ENCODE peak calls at places on chromosomes 5 and 9, in eight cellular contexts. One of them, this sample, is unnamed.

GRCh38 chr9:18810581-18810980 is 222.4 kb downstream of the SAXO1 start:
- DNase-seq in SK-N-SH: no peak
- DNase-seq in GM23248: no peak
- DNase-seq in PC-3: no peak
- DNase-seq in HCT116: no peak
- DNase-seq in OCI-LY7: no peak
- DNase-seq in MM.1S: no peak
- DNase-seq in GM23338: no peak
- DNase-seq in this sample: no peak

GRCh38 chr5:123223906-123224305 is 134.9 kb downstream of the PRDM6 start:
- DNase-seq in SK-N-SH: no peak
- DNase-seq in GM23248: peak
- DNase-seq in PC-3: no peak
- DNase-seq in HCT116: no peak
- DNase-seq in OCI-LY7: no peak
- DNase-seq in MM.1S: no peak
- DNase-seq in GM23338: no peak
- DNase-seq in this sample: no peak

GRCh38 chr5:76403713-76403962 is 553 bp downstream of the IQGAP2 start:
- DNase-seq in SK-N-SH: peak
- DNase-seq in GM23248: no peak
- DNase-seq in PC-3: no peak
- DNase-seq in HCT116: no peak
- DNase-seq in OCI-LY7: no peak
- DNase-seq in MM.1S: no peak
- DNase-seq in GM23338: no peak
- DNase-seq in this sample: no peak

GRCh38 chr5:68027519-68027918 is 188.0 kb upstream of the PIK3R1 start:
- DNase-seq in SK-N-SH: no peak
- DNase-seq in GM23248: peak
- DNase-seq in PC-3: no peak
- DNase-seq in HCT116: no peak
- DNase-seq in OCI-LY7: no peak
- DNase-seq in MM.1S: no peak
- DNase-seq in GM23338: no peak
- DNase-seq in this sample: no peak

GRCh38 chr5:3004361-3005080 is 253.0 kb upstream of the IRX2 start:
- DNase-seq in SK-N-SH: no peak
- DNase-seq in GM23248: no peak
- DNase-seq in PC-3: no peak
- DNase-seq in HCT116: no peak
- DNase-seq in OCI-LY7: no peak
- DNase-seq in MM.1S: no peak
- DNase-seq in GM23338: no peak
- DNase-seq in this sample: no peak

GRCh38 chr9:118230319-118230718 is 526.1 kb downstream of the TLR4 start:
- DNase-seq in SK-N-SH: peak
- DNase-seq in GM23248: no peak
- DNase-seq in PC-3: no peak
- DNase-seq in HCT116: no peak
- DNase-seq in OCI-LY7: no peak
- DNase-seq in MM.1S: no peak
- DNase-seq in GM23338: no peak
- DNase-seq in this sample: no peak

GRCh38 chr9:2234371-2234893 is 219.3 kb downstream of the SMARCA2 start:
- DNase-seq in SK-N-SH: peak
- DNase-seq in GM23248: peak
- DNase-seq in PC-3: peak
- DNase-seq in HCT116: no peak
- DNase-seq in OCI-LY7: no peak
- DNase-seq in MM.1S: no peak
- DNase-seq in GM23338: no peak
- DNase-seq in this sample: no peak

GRCh38 chr5:134124289-134125194 is 10.1 kb downstream of the TCF7 start:
- DNase-seq in SK-N-SH: no peak
- DNase-seq in GM23248: peak
- DNase-seq in PC-3: peak
- DNase-seq in HCT116: peak
- DNase-seq in OCI-LY7: no peak
- DNase-seq in MM.1S: no peak
- DNase-seq in GM23338: no peak
- DNase-seq in this sample: no peak

GRCh38 chr5:88544616-88545150 is 276.0 kb upstream of the TMEM161B start:
- DNase-seq in SK-N-SH: no peak
- DNase-seq in GM23248: no peak
- DNase-seq in PC-3: no peak
- DNase-seq in HCT116: no peak
- DNase-seq in OCI-LY7: no peak
- DNase-seq in MM.1S: no peak
- DNase-seq in GM23338: no peak
- DNase-seq in this sample: peak

GRCh38 chr5:160271396-160271795 is 41.0 kb downstream of the CCNJL start:
- DNase-seq in SK-N-SH: peak
- DNase-seq in GM23248: no peak
- DNase-seq in PC-3: no peak
- DNase-seq in HCT116: no peak
- DNase-seq in OCI-LY7: peak
- DNase-seq in MM.1S: no peak
- DNase-seq in GM23338: peak
- DNase-seq in this sample: peak

GRCh38 chr9:128497824-128498610 is 6.5 kb upstream of the GLE1 start:
- DNase-seq in SK-N-SH: no peak
- DNase-seq in GM23248: no peak
- DNase-seq in PC-3: no peak
- DNase-seq in HCT116: no peak
- DNase-seq in OCI-LY7: no peak
- DNase-seq in MM.1S: no peak
- DNase-seq in GM23338: no peak
- DNase-seq in this sample: no peak

GRCh38 chr9:21597284-21597683 is 115.2 kb upstream of the IFNE start:
- DNase-seq in SK-N-SH: no peak
- DNase-seq in GM23248: no peak
- DNase-seq in PC-3: no peak
- DNase-seq in HCT116: no peak
- DNase-seq in OCI-LY7: no peak
- DNase-seq in MM.1S: no peak
- DNase-seq in GM23338: no peak
- DNase-seq in this sample: no peak

GRCh38 chr5:41445937-41446563 is 64.4 kb downstream of the PLCXD3 start:
- DNase-seq in SK-N-SH: no peak
- DNase-seq in GM23248: peak
- DNase-seq in PC-3: no peak
- DNase-seq in HCT116: no peak
- DNase-seq in OCI-LY7: no peak
- DNase-seq in MM.1S: no peak
- DNase-seq in GM23338: no peak
- DNase-seq in this sample: no peak

GRCh38 chr5:140988036-140988997 is 22.0 kb downstream of the PCDHAC2 start:
- DNase-seq in SK-N-SH: no peak
- DNase-seq in GM23248: no peak
- DNase-seq in PC-3: no peak
- DNase-seq in HCT116: no peak
- DNase-seq in OCI-LY7: no peak
- DNase-seq in MM.1S: no peak
- DNase-seq in GM23338: peak
- DNase-seq in this sample: no peak

GRCh38 chr5:16883801-16884200 is 52.3 kb downstream of the MYO10 start:
- DNase-seq in SK-N-SH: no peak
- DNase-seq in GM23248: no peak
- DNase-seq in PC-3: peak
- DNase-seq in HCT116: no peak
- DNase-seq in OCI-LY7: no peak
- DNase-seq in MM.1S: no peak
- DNase-seq in GM23338: no peak
- DNase-seq in this sample: no peak

GRCh38 chr5:137341831-137342230 is 157.3 kb downstream of the SPOCK1 start:
- DNase-seq in SK-N-SH: no peak
- DNase-seq in GM23248: no peak
- DNase-seq in PC-3: no peak
- DNase-seq in HCT116: no peak
- DNase-seq in OCI-LY7: no peak
- DNase-seq in MM.1S: no peak
- DNase-seq in GM23338: no peak
- DNase-seq in this sample: no peak

GRCh38 chr5:18000744-18001143 is 366.5 kb downstream of the TAF11L14 start:
- DNase-seq in SK-N-SH: no peak
- DNase-seq in GM23248: no peak
- DNase-seq in PC-3: no peak
- DNase-seq in HCT116: no peak
- DNase-seq in OCI-LY7: no peak
- DNase-seq in MM.1S: no peak
- DNase-seq in GM23338: no peak
- DNase-seq in this sample: no peak

GRCh38 chr9:27129221-27129620 is 20.2 kb downstream of the TEK start:
- DNase-seq in SK-N-SH: no peak
- DNase-seq in GM23248: no peak
- DNase-seq in PC-3: peak
- DNase-seq in HCT116: no peak
- DNase-seq in OCI-LY7: no peak
- DNase-seq in MM.1S: no peak
- DNase-seq in GM23338: no peak
- DNase-seq in this sample: no peak

GRCh38 chr9:125361837-125362531 is 100.4 kb downstream of the GAPVD1 start:
- DNase-seq in SK-N-SH: no peak
- DNase-seq in GM23248: peak
- DNase-seq in PC-3: peak
- DNase-seq in HCT116: peak
- DNase-seq in OCI-LY7: peak
- DNase-seq in MM.1S: no peak
- DNase-seq in GM23338: peak
- DNase-seq in this sample: peak

GRCh38 chr5:142059304-142059940 is 46.6 kb upstream of the GNPDA1 start:
- DNase-seq in SK-N-SH: no peak
- DNase-seq in GM23248: peak
- DNase-seq in PC-3: peak
- DNase-seq in HCT116: peak
- DNase-seq in OCI-LY7: no peak
- DNase-seq in MM.1S: no peak
- DNase-seq in GM23338: peak
- DNase-seq in this sample: no peak

GRCh38 chr9:76581752-76582151 is 122.8 kb downstream of the GCNT1 start:
- DNase-seq in SK-N-SH: no peak
- DNase-seq in GM23248: no peak
- DNase-seq in PC-3: no peak
- DNase-seq in HCT116: no peak
- DNase-seq in OCI-LY7: no peak
- DNase-seq in MM.1S: no peak
- DNase-seq in GM23338: no peak
- DNase-seq in this sample: no peak

GRCh38 chr5:145925803-145926202 is 10.6 kb upstream of the SH3RF2 start:
- DNase-seq in SK-N-SH: no peak
- DNase-seq in GM23248: peak
- DNase-seq in PC-3: no peak
- DNase-seq in HCT116: no peak
- DNase-seq in OCI-LY7: no peak
- DNase-seq in MM.1S: no peak
- DNase-seq in GM23338: no peak
- DNase-seq in this sample: no peak

DNA sequence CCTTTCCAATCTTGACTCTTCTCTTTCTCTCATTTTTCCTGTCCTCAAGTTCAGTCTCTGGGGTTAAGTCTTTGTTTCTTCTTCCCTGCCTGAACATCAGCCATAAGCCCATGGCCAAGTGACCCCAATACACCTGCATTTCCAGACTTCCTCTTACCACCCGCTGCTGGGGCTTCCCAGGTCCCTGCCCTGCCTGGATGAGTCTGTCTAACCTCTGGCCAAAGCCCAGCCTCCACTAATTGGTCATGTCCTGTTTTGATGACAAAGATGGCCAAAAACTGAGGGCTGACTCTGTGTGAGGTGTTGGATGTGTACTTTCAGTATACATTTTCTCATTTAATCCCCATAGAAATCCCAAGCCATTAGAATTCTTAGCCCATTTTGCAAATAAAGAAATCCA is 47.3 kb downstream of the SH3TC2 start:
- DNase-seq in SK-N-SH: no peak
- DNase-seq in GM23248: no peak
- DNase-seq in PC-3: peak
- DNase-seq in HCT116: no peak
- DNase-seq in OCI-LY7: no peak
- DNase-seq in MM.1S: no peak
- DNase-seq in GM23338: no peak
- DNase-seq in this sample: no peak
- TF ChIP-seq EZH2phosphoT487 in SK-N-SH: no peak
- TF ChIP-seq EZH2phosphoT487 in GM23248: no peak
- TF ChIP-seq EZH2phosphoT487 in PC-3: no peak
- TF ChIP-seq EZH2phosphoT487 in HCT116: no peak
- TF ChIP-seq EZH2phosphoT487 in OCI-LY7: no peak
- TF ChIP-seq EZH2phosphoT487 in MM.1S: no peak
- TF ChIP-seq EZH2phosphoT487 in GM23338: no peak
- TF ChIP-seq EZH2phosphoT487 in this sample: no peak

DNA sequence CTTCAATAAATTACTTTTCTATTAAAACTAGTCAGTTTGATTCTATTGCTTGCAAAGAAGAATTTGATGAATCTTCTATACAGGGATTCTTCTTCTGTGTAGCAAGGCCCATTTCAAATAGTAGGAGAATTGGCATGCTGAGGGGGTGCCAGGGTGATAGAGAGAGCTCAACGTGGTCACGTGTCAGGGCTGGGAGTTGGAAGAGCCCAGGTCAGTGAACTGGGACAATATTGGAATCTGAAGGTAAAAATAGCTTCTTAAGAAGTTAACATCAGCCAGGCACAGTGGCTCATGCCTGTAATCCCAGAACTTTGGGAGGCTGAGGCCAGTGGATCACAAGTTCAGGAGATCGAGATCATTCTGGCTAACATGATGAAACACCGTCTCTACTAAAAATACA is 64.1 kb upstream of the TLE1 start:
- DNase-seq in SK-N-SH: no peak
- DNase-seq in GM23248: no peak
- DNase-seq in PC-3: no peak
- DNase-seq in HCT116: no peak
- DNase-seq in OCI-LY7: no peak
- DNase-seq in MM.1S: no peak
- DNase-seq in GM23338: no peak
- DNase-seq in this sample: no peak
- TF ChIP-seq EZH2phosphoT487 in SK-N-SH: no peak
- TF ChIP-seq EZH2phosphoT487 in GM23248: no peak
- TF ChIP-seq EZH2phosphoT487 in PC-3: no peak
- TF ChIP-seq EZH2phosphoT487 in HCT116: no peak
- TF ChIP-seq EZH2phosphoT487 in OCI-LY7: no peak
- TF ChIP-seq EZH2phosphoT487 in MM.1S: no peak
- TF ChIP-seq EZH2phosphoT487 in GM23338: no peak
- TF ChIP-seq EZH2phosphoT487 in this sample: no peak

GRCh38 chr9:134607971-134608370 is 33.6 kb upstream of the COL5A1 start:
- DNase-seq in SK-N-SH: no peak
- DNase-seq in GM23248: no peak
- DNase-seq in PC-3: no peak
- DNase-seq in HCT116: no peak
- DNase-seq in OCI-LY7: no peak
- DNase-seq in MM.1S: no peak
- DNase-seq in GM23338: no peak
- DNase-seq in this sample: no peak
- TF ChIP-seq EZH2phosphoT487 in SK-N-SH: no peak
- TF ChIP-seq EZH2phosphoT487 in GM23248: no peak
- TF ChIP-seq EZH2phosphoT487 in PC-3: no peak
- TF ChIP-seq EZH2phosphoT487 in HCT116: no peak
- TF ChIP-seq EZH2phosphoT487 in OCI-LY7: no peak
- TF ChIP-seq EZH2phosphoT487 in MM.1S: no peak
- TF ChIP-seq EZH2phosphoT487 in GM23338: no peak
- TF ChIP-seq EZH2phosphoT487 in this sample: no peak

GRCh38 chr9:114060711-114061110 is 17.4 kb downstream of the AMBP start:
- DNase-seq in SK-N-SH: no peak
- DNase-seq in GM23248: no peak
- DNase-seq in PC-3: no peak
- DNase-seq in HCT116: no peak
- DNase-seq in OCI-LY7: no peak
- DNase-seq in MM.1S: no peak
- DNase-seq in GM23338: no peak
- DNase-seq in this sample: no peak
- TF ChIP-seq EZH2phosphoT487 in SK-N-SH: no peak
- TF ChIP-seq EZH2phosphoT487 in GM23248: no peak
- TF ChIP-seq EZH2phosphoT487 in PC-3: no peak
- TF ChIP-seq EZH2phosphoT487 in HCT116: no peak
- TF ChIP-seq EZH2phosphoT487 in OCI-LY7: no peak
- TF ChIP-seq EZH2phosphoT487 in MM.1S: no peak
- TF ChIP-seq EZH2phosphoT487 in GM23338: no peak
- TF ChIP-seq EZH2phosphoT487 in this sample: no peak